ENCODE peak calls at places on chromosomes 1 and 21, in four cellular contexts. One of them, this sample, is unnamed.

GRCh38 chr1:55481634-55482033 is 266.5 kb upstream of the USP24 start:
- DNase-seq in uterus: no peak
- DNase-seq in cardiac muscle cell: no peak
- DNase-seq in fibroblast of lung: peak
- DNase-seq in this sample: no peak

GRCh38 chr21:27534211-27534610 is 567.3 kb upstream of the ADAMTS5 start:
- DNase-seq in uterus: no peak
- DNase-seq in cardiac muscle cell: no peak
- DNase-seq in fibroblast of lung: no peak
- DNase-seq in this sample: no peak

GRCh38 chr1:172321429-172321828 is 99.1 kb upstream of the C1orf105 start:
- DNase-seq in uterus: no peak
- DNase-seq in cardiac muscle cell: no peak
- DNase-seq in fibroblast of lung: peak
- DNase-seq in this sample: no peak

GRCh38 chr1:20588634-20589225 is at the start of gene CDA:
- DNase-seq in uterus: no peak
- DNase-seq in cardiac muscle cell: no peak
- DNase-seq in fibroblast of lung: no peak
- DNase-seq in this sample: peak

GRCh38 chr21:45836268-45836655 is 145.3 kb upstream of the COL6A1 start:
- DNase-seq in uterus: no peak
- DNase-seq in cardiac muscle cell: no peak
- DNase-seq in fibroblast of lung: peak
- DNase-seq in this sample: no peak

GRCh38 chr1:241711326-241711725 is 59.2 kb downstream of the WDR64 start:
- DNase-seq in uterus: no peak
- DNase-seq in cardiac muscle cell: no peak
- DNase-seq in fibroblast of lung: no peak
- DNase-seq in this sample: no peak

GRCh38 chr1:9687120-9687875 is 35.8 kb downstream of the PIK3CD start:
- DNase-seq in uterus: peak
- DNase-seq in cardiac muscle cell: peak
- DNase-seq in fibroblast of lung: peak
- DNase-seq in this sample: peak

GRCh38 chr1:111436726-111437125 is 9.2 kb upstream of the OVGP1 start:
- DNase-seq in uterus: no peak
- DNase-seq in cardiac muscle cell: no peak
- DNase-seq in fibroblast of lung: peak
- DNase-seq in this sample: no peak

GRCh38 chr1:228373681-228374571 is 32.7 kb downstream of the TRIM11 start:
- DNase-seq in uterus: peak
- DNase-seq in cardiac muscle cell: no peak
- DNase-seq in fibroblast of lung: no peak
- DNase-seq in this sample: no peak

GRCh38 chr1:24186031-24186710 is 918 bp downstream of the IFNLR1 start:
- DNase-seq in uterus: no peak
- DNase-seq in cardiac muscle cell: no peak
- DNase-seq in fibroblast of lung: no peak
- DNase-seq in this sample: peak
- H3K4me3 ChIP-seq in uterus: no peak
- H3K4me3 ChIP-seq in cardiac muscle cell: peak
- H3K4me3 ChIP-seq in fibroblast of lung: no peak
- H3K4me3 ChIP-seq in this sample: peak

DNA sequence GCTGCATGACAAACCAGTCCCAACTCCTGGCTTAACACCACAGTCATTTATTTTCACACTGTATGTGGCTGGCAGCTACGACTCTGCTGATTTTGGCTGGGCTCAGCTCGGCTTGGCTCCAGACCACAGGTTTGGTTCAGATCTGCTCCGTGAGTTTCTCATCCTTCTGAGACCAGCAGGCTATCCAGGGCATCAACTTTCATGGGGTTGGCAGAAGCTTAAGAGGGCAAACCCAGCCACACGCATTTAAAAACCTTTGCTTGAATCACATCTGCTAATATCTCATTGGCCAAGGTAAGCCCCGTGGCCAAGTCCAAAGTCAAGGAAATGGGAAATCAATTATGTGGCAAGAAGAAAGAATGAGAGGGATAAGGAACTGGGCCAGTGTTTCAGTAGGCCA is 574.2 kb downstream of the MATN1 start:
- DNase-seq in uterus: no peak
- DNase-seq in cardiac muscle cell: no peak
- DNase-seq in fibroblast of lung: no peak
- DNase-seq in this sample: no peak
- H3K4me3 ChIP-seq in uterus: no peak
- H3K4me3 ChIP-seq in cardiac muscle cell: no peak
- H3K4me3 ChIP-seq in fibroblast of lung: no peak
- H3K4me3 ChIP-seq in this sample: no peak

GRCh38 chr1:201207046-201207445 is 16.4 kb downstream of the IGFN1 start:
- DNase-seq in uterus: no peak
- DNase-seq in cardiac muscle cell: no peak
- DNase-seq in fibroblast of lung: no peak
- DNase-seq in this sample: no peak
- H3K4me3 ChIP-seq in uterus: no peak
- H3K4me3 ChIP-seq in cardiac muscle cell: no peak
- H3K4me3 ChIP-seq in fibroblast of lung: no peak
- H3K4me3 ChIP-seq in this sample: no peak

DNA sequence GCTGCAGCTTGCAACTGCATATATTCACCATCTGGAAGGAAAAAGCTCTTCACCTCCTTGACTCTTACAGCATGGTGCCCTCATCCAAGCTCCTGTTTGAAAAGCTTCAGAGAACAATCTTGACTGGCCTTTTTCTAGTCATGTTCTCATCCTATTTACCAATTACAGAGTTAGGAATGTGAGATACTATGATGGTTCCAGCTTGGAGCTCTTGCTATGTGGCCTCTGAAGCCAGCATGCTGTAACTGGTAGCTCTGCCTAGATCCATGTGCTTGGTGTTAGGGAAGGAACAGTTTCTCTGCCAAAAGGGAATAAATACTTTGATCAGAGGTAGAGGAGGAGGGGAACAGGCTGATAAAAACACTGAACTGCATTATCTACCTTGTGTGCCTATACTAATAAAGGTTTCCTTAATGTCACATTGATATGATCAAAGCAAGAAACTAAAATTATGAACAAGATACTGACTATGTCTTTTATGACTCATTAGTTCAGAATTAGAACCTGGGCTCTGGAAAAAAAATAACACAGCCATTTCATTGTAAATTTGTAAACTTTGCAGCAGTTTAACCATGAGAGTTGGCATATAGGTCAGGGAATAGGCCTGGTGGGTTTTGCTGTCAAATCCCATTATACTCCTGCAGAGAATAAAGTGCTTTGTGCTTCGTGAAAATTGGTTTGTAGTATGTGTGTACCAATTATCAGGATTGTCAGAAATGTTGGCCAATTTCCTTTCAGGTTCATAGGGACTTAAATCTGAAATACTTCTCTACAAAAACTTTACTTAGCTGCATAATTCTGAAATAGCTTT is 92.7 kb downstream of the LEPR start:
- DNase-seq in uterus: no peak
- DNase-seq in cardiac muscle cell: no peak
- DNase-seq in fibroblast of lung: peak
- DNase-seq in this sample: no peak
- H3K4me3 ChIP-seq in uterus: no peak
- H3K4me3 ChIP-seq in cardiac muscle cell: no peak
- H3K4me3 ChIP-seq in fibroblast of lung: no peak
- H3K4me3 ChIP-seq in this sample: no peak

This sample was measured in small intestine.